ENCODE peak calls at places on chromosome 3, in four cellular contexts. K, A, G and O are unnamed samples.

GRCh38 chr3:185420762-185421161 is 57.8 kb downstream of the MAP3K13 start:
- DNase-seq in K (no peak), A (no peak), G (no peak), O (no peak)

GRCh38 chr3:50674349-50675178 is at the start of gene DOCK3:
- DNase-seq in A (peak; percentile 77), G (peak; percentile 69), K (peak; percentile 26), O (peak; percentile 73)

GRCh38 chr3:11799777-11800176 is 46.9 kb downstream of the TAMM41 start:
- DNase-seq in G (no peak), K (no peak), A (no peak), O (no peak)

GRCh38 chr3:24004171-24004938 is 59.3 kb downstream of the NR1D2 start:
- DNase-seq in K (no peak), A (no peak), G (no peak), O (no peak)

GRCh38 chr3:44106761-44107160 is 134.9 kb upstream of the TOPAZ1 start:
- DNase-seq in G (no peak), K (no peak), A (peak; percentile 76), O (no peak)

GRCh38 chr3:58025406-58025805 is 17.2 kb downstream of the FLNB start:
- DNase-seq in G (no peak), K (no peak), A (no peak), O (no peak)

GRCh38 chr3:10867384-10867783 is 51.4 kb downstream of the SLC6A11 start:
- DNase-seq in G (no peak), K (no peak), A (no peak), O (no peak)

GRCh38 chr3:50616003-50616769 is 765 bp upstream of the MAPKAPK3 start:
- DNase-seq in G (peak; percentile 78), A (peak; percentile 84), K (peak; percentile 88), O (peak; percentile 90)

GRCh38 chr3:179603831-179604230 is 607 bp downstream of the MRPL47 start:
- DNase-seq in K (no peak), G (no peak), A (no peak), O (no peak)

GRCh38 chr3:43693594-43693993 is 2.9 kb downstream of the ABHD5 start:
- DNase-seq in G (no peak), K (no peak), A (no peak), O (no peak)

GRCh38 chr3:16253601-16254000 is 11.1 kb downstream of the DPH3 start:
- DNase-seq in G (peak; percentile 44), K (peak; percentile 96), A (peak; percentile 61), O (no peak)

GRCh38 chr3:117921908-117922456 is 1112.7 kb downstream of the IGSF11 start:
- DNase-seq in K (no peak), G (no peak), A (no peak), O (peak; percentile 87)

GRCh38 chr3:44065311-44065710 is 176.4 kb upstream of the TOPAZ1 start:
- DNase-seq in G (peak; percentile 23), K (no peak), A (no peak), O (peak; percentile 55)

GRCh38 chr3:122497425-122497824 is 17.3 kb downstream of the KPNA1 start:
- DNase-seq in A (no peak), K (peak; percentile 81), G (no peak), O (no peak)

GRCh38 chr3:14725564-14726420 is 50.9 kb downstream of the C3orf20 start:
- DNase-seq in A (no peak), K (no peak), G (peak; percentile 53), O (no peak)

GRCh38 chr3:133025546-133025945 is 12.6 kb upstream of the TMEM108 start:
- DNase-seq in K (no peak), A (no peak), G (no peak), O (no peak)

GRCh38 chr3:149527531-149528343 is 53.2 kb downstream of the TM4SF4 start:
- DNase-seq in A (no peak), G (no peak), K (no peak), O (no peak)

GRCh38 chr3:195007794-195008193 is 263.2 kb downstream of the XXYLT1 start:
- DNase-seq in G (no peak), A (no peak), K (peak; percentile 42), O (no peak)

GRCh38 chr3:154040283-154040682 is 80.9 kb upstream of the ARHGEF26 start:
- DNase-seq in K (peak; percentile 63), G (no peak), A (no peak), O (no peak)